ENCODE peak calls at places on chromosome 3, in four cellular contexts. S, F, V and E are unnamed samples.

GRCh38 chr3:195099976-195100755 is 170.8 kb downstream of the XXYLT1 start:
- DNase-seq in F (no peak), S (no peak), V (no peak), E (no peak)

GRCh38 chr3:179265875-179266274 is 15.0 kb upstream of the KCNMB3 start:
- DNase-seq in S (no peak), V (no peak), F (peak), E (no peak)

GRCh38 chr3:62020706-62021105 is 352.6 kb downstream of the FEZF2 start:
- DNase-seq in F (no peak), V (no peak), S (no peak), E (no peak)

GRCh38 chr3:79767194-79767952 is 425 bp downstream of the ROBO1 start:
- DNase-seq in F (no peak), S (no peak), V (no peak), E (no peak)

GRCh38 chr3:19190602-19191001 is 42.3 kb downstream of the KCNH8 start:
- DNase-seq in F (no peak), V (no peak), S (no peak), E (peak)

GRCh38 chr3:195227871-195228270 is 43.1 kb downstream of the XXYLT1 start:
- DNase-seq in S (no peak), F (no peak), V (no peak), E (no peak)

GRCh38 chr3:194870394-194871110 is 184.9 kb downstream of the FAM43A start:
- DNase-seq in V (no peak), S (no peak), F (no peak), E (no peak)

GRCh38 chr3:83320726-83321125 is 1559.3 kb upstream of the GBE1 start:
- DNase-seq in V (no peak), S (no peak), F (no peak), E (no peak)

GRCh38 chr3:147210676-147211075 is 195.7 kb downstream of the ZIC4 start:
- DNase-seq in V (no peak), S (no peak), F (no peak), E (no peak)

GRCh38 chr3:64188810-64189560 is 36.3 kb downstream of the PRICKLE2 start:
- DNase-seq in F (no peak), S (no peak), V (no peak), E (no peak)

GRCh38 chr3:78519281-78519680 is 1248.5 kb downstream of the ROBO1 start:
- DNase-seq in V (no peak), F (no peak), S (no peak), E (no peak)

GRCh38 chr3:9951962-9952805 is at the start of gene PRRT3:
- DNase-seq in F (peak), V (peak), S (no peak), E (peak)

GRCh38 chr3:186042036-186042435 is 66.9 kb downstream of the ETV5 start:
- DNase-seq in S (no peak), V (no peak), F (no peak), E (no peak)

GRCh38 chr3:121998030-121998580 is 23.9 kb downstream of the ILDR1 start:
- DNase-seq in S (no peak), F (no peak), V (no peak), E (peak)

GRCh38 chr3:119643528-119643927 is 16.9 kb downstream of the POPDC2 start:
- DNase-seq in S (no peak), F (no peak), V (no peak), E (no peak)

GRCh38 chr3:76646921-76647562 is 392.9 kb upstream of the ROBO2 start:
- DNase-seq in V (no peak), F (no peak), S (no peak), E (peak)

GRCh38 chr3:162096874-162097273 is 600.3 kb downstream of the OTOL1 start:
- DNase-seq in F (no peak), V (no peak), S (no peak), E (no peak)

GRCh38 chr3:123765475-123766166 is 118.5 kb downstream of the MYLK start:
- DNase-seq in F (no peak), V (no peak), S (no peak), E (no peak)

GRCh38 chr3:157608006-157608405 is 104.8 kb upstream of the VEPH1 start:
- DNase-seq in F (no peak), V (no peak), S (no peak), E (no peak)

GRCh38 chr3:35663471-35663870 is 24.1 kb downstream of the ARPP21 start:
- DNase-seq in V (no peak), S (no peak), F (no peak), E (no peak)

GRCh38 chr3:130892759-130893239 is 1.1 kb upstream of the ATP2C1 start:
- DNase-seq in V (peak), F (peak), S (peak), E (peak)

GRCh38 chr3:55692958-55693558 is 206.0 kb upstream of the WNT5A start:
- DNase-seq in F (no peak), V (no peak), S (no peak), E (no peak)

DNA sequence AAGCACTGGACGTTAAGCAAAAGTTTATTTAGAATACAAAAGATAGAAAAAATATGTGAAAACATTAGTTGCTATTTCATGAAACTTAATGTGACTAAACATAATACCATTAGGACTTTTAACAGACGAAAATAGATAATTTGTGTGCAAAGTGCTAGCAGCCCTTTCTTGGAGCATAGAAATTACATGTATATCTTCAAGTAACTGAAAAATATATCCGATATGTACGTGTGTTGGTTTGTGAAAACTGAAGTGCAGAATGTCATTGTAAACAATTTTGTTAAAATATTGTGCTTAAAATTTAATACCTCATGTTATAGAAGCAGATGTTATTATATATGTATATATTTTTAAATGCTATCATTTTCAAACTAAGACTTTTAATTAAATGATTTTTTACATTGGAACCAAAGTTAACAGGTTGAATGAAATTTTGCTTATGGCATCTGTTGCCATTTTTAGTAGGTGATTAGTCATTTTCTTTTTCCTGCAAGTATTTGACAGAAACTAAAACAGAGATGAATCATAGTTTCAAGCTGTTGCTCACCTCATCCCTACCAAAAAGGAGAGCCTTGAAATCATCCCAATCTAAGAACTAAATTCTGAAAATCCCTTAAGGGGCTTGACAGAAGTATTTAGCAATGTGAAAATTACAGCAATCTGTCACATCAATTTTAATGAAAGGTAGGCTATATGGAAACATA is 334.8 kb downstream of the NAALADL2 start:
- DNase-seq in F (no peak), S (peak), V (no peak), E (no peak)
- TF ChIP-seq SPI1 in F (no peak), S (no peak), V (no peak), E (no peak)

GRCh38 chr3:170007031-170007663 is 30.6 kb upstream of the GPR160 start:
- DNase-seq in S (peak), V (peak), F (no peak), E (peak)

GRCh38 chr3:170010498-170010897 is 27.3 kb upstream of the GPR160 start:
- DNase-seq in F (no peak), V (no peak), S (no peak), E (no peak)

DNA sequence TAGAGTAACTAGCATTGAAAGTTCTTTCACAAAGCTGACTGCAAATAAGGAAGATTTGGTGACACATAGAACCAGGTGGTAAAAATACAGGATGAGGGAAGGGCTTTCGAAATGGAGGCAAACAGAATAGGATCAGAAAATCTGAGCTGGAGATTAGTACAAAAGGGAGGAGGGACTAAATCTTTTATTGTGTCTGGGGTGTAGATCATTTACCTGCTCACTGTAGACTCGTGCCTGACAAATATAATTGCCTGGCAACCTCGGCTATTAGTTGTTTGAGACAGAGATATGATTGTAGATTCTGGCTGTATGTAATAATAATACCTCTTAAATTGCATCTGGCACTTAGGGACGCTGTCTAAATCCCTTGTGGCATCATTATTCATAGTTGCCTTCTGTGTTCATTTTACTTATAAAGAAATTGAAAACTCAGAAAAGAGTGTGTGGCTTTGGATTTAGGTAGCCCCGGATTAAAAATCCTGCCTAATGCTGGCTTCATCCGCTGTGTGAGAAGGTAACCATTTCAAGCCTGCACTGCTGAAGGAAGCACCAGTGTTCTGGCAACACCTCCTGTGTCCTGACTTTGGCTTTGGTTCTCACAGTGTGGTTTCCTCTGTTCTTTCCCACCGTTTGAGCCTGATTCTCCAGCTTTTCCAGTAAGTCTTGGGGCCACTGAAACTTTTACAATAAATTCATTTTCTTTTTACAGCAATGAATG is 25.0 kb upstream of the GPR160 start:
- DNase-seq in V (no peak), F (no peak), S (no peak), E (no peak)
- TF ChIP-seq SPI1 in V (no peak), F (no peak), S (no peak), E (no peak)

GRCh38 chr3:71565326-71565725 is 18.2 kb downstream of the FOXP1 start:
- DNase-seq in F (no peak), S (no peak), V (no peak), E (no peak)
- TF ChIP-seq SPI1 in F (no peak), S (no peak), V (no peak), E (no peak)

DNA sequence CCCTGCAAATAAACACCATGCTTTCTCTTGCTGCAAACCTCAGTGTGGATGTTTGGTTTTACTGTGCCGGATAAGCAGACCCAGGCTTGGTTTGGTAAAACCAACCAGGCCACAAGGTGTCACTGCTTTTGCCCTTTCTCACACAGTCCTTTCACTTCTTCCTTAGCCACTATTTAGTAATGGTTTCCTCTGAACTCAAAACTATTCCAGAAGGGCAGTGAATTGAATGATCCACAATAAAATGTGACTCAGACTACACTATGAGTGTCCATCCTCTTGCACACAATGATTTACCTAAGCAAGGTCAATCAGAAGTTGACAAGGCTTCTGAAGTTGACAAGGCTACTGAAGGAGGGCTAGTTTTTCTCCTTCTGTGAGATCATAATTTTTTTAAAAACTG is 552.4 kb upstream of the CCDC54 start:
- DNase-seq in S (no peak), F (no peak), V (no peak), E (no peak)
- TF ChIP-seq SPI1 in S (no peak), F (no peak), V (no peak), E (no peak)

GRCh38 chr3:74602471-74602870 is 12.0 kb downstream of the CNTN3 start:
- DNase-seq in F (no peak), S (no peak), V (no peak), E (no peak)

GRCh38 chr3:74605437-74605836 is 9.0 kb downstream of the CNTN3 start:
- DNase-seq in F (no peak), S (no peak), V (no peak), E (no peak)

GRCh38 chr3:74603292-74603691 is 11.2 kb downstream of the CNTN3 start:
- DNase-seq in F (no peak), V (no peak), S (no peak), E (no peak)

GRCh38 chr3:74601793-74602192 is 12.7 kb downstream of the CNTN3 start:
- DNase-seq in S (no peak), F (no peak), V (no peak), E (no peak)

DNA sequence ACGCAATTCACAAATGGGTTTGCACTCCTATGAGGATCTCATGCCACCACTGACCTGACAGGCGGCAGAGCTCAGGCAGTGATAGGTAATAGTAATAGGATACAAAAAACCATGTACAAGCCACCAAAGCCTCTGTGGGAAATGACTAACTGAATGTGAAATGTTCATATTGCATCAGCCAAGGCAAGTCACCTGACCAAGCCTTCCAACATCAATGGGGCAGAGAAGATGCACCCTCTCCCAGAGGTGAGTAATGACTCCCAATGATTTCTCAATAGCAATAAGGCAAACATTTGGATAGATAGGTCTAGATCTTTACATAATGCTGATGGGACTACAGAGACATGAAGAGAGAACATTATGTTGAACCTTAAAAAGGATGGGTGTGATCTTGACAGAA is 14.9 kb downstream of the CNTN3 start:
- DNase-seq in S (no peak), F (no peak), V (no peak), E (no peak)
- TF ChIP-seq SPI1 in S (no peak), F (no peak), V (no peak), E (no peak)

GRCh38 chr3:12425850-12426579 is 58.3 kb upstream of the TSEN2 start:
- DNase-seq in S (no peak), F (no peak), V (no peak), E (no peak)
- TF ChIP-seq SPI1 in S (no peak), F (no peak), V (no peak), E (no peak)

GRCh38 chr3:111681705-111682426 is 86.7 kb upstream of the ZBED2 start:
- DNase-seq in S (no peak), F (no peak), V (no peak), E (no peak)

DNA sequence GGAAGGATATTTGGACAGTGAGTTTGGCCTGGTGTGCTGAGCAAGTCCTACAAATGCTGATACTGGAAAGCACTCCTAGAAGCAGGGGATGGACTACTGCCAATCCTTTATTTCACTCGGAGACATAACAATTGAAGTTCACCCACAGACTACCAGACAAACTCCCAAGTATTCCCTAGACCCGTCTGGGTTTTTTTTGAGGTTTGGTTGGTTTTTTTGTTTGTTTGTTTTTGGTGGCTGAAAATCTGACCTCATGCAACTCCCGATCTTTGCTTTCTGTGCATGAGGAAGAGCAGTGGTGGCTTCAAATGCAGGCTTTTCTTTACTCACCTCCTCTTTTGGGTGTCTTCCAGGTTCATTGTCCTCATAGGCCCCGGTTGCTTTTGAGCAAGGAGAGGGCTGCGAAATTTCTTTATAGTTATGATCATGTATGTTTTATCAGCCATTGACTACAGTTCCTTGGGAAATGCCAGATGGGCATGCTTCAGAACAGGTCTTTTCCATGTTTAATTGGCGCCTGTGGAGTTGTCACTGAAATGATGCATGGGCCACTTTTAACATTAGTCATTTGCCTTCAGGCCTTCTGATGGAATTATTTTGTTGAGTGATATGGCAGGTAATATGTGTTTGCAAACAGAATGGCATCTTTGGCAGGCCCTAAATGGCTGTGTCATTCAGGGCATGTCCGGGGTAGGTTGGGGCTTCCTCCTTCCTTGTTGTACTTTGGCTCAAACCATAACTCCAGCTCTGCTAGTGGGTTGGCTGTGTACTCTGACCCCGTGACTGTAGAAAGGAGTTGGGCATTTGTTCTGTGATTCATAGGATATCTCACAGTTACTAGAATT is 81.3 kb upstream of the ZBED2 start:
- DNase-seq in V (no peak), F (no peak), S (no peak), E (no peak)
- TF ChIP-seq SPI1 in V (no peak), F (no peak), S (no peak), E (no peak)

GRCh38 chr3:15325228-15325627 is 7.2 kb downstream of the SH3BP5 start:
- DNase-seq in S (no peak), F (no peak), V (no peak), E (no peak)

GRCh38 chr3:15324335-15324734 is 8.1 kb downstream of the SH3BP5 start:
- DNase-seq in V (no peak), S (no peak), F (no peak), E (no peak)

GRCh38 chr3:15326673-15327072 is 5.7 kb downstream of the SH3BP5 start:
- DNase-seq in S (no peak), V (no peak), F (no peak), E (no peak)

GRCh38 chr3:15327941-15328340 is 4.4 kb downstream of the SH3BP5 start:
- DNase-seq in V (no peak), F (no peak), S (no peak), E (no peak)

GRCh38 chr3:15326037-15326436 is 6.3 kb downstream of the SH3BP5 start:
- DNase-seq in S (no peak), F (no peak), V (no peak), E (no peak)
- TF ChIP-seq SPI1 in S (no peak), F (no peak), V (no peak), E (no peak)

DNA sequence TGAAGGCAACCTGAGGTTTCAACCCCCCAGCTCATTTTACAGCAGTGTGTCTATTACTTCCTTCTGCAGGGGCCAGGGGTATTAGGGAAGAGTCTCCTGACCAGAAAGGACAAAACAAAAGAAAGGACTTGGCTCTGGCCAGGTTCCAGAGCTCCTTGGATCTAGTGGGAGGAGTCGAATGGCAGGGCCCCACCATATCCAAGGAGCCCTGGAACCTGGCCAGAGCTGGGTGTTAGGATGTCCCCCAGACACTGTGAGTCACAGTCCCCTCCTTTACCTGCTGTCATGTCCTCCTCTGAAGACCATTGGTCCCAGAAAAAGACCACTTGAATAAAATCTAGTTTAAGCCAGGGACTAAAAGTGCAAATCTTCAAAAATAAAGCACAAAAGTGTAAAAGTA is 113.2 kb downstream of the EEFSEC start:
- DNase-seq in F (peak), V (no peak), S (no peak), E (no peak)
- TF ChIP-seq SPI1 in F (no peak), V (no peak), S (no peak), E (no peak)